ENCODE peak calls at places on chromosomes 5 and 9, in seven cellular contexts. Y is stimulated activated naive CD8-positive, alpha-beta T cell treated with anti-CD3 and anti-CD28 coated beads, Interleukin-15, Interleukin-2, amounts not matched to agents 100 U/mL and 50 U/mL, for 24 hours; T is T1000; A is dorsolateral prefrontal cortex; E is NCI-H1105; Q is fibroblast of gingiva; H is anterior cingulate cortex. P is an unnamed sample.

GRCh38 chr5:137152616-137153015 is 346.5 kb downstream of the SPOCK1 start:
- DNase-seq in T (no peak), Q (no peak), A (no peak), Y (no peak), E (no peak), H (no peak), P (no peak)

GRCh38 chr5:7548576-7548975 is 152.6 kb downstream of the ADCY2 start:
- DNase-seq in H (no peak), T (no peak), Y (no peak), Q (no peak), A (no peak), E (peak), P (no peak)

GRCh38 chr9:132973713-132974112 is 4.8 kb upstream of the GFI1B start:
- DNase-seq in T (no peak), H (no peak), E (no peak), A (no peak), Y (no peak), Q (no peak), P (peak)

GRCh38 chr5:766666-767431 is 17.7 kb downstream of the ZDHHC11B start:
- DNase-seq in Q (no peak), E (no peak), H (no peak), Y (no peak), A (no peak), T (no peak), P (no peak)

GRCh38 chr5:159341914-159342313 is 11.6 kb upstream of the IL12B start:
- DNase-seq in A (peak), H (no peak), Q (peak), E (peak), T (peak), Y (peak), P (no peak)

GRCh38 chr5:164345173-164345572 is 839.8 kb downstream of the MAT2B start:
- DNase-seq in H (peak), E (peak), A (peak), T (no peak), Y (no peak), Q (peak), P (no peak)

GRCh38 chr5:174505621-174506020 is 218.8 kb upstream of the MSX2 start:
- DNase-seq in H (no peak), Q (no peak), A (no peak), T (no peak), E (peak), Y (no peak), P (no peak)

GRCh38 chr5:151820903-151821302 is 49.1 kb downstream of the G3BP1 start:
- DNase-seq in A (peak), Q (no peak), Y (no peak), E (no peak), H (no peak), T (no peak), P (no peak)

GRCh38 chr9:38621434-38622082 is 1.2 kb upstream of the ANKRD18A start:
- DNase-seq in Y (peak), H (no peak), A (no peak), T (no peak), Q (no peak), E (peak), P (no peak)

GRCh38 chr5:16837305-16837704 is 98.8 kb downstream of the MYO10 start:
- DNase-seq in Y (no peak), H (no peak), Q (no peak), A (no peak), E (no peak), T (no peak), P (no peak)

GRCh38 chr5:15383469-15383868 is 116.5 kb upstream of the FBXL7 start:
- DNase-seq in Q (peak), Y (no peak), E (no peak), A (no peak), H (no peak), T (no peak), P (no peak)

GRCh38 chr5:61625682-61626620 is 293.9 kb downstream of the ZSWIM6 start:
- DNase-seq in E (no peak), Y (peak), T (no peak), Q (peak), A (peak), H (peak), P (no peak)

GRCh38 chr5:404666-405241 is 38.2 kb upstream of the EXOC3 start:
- DNase-seq in Y (no peak), T (no peak), A (peak), Q (no peak), E (no peak), H (no peak), P (no peak)

GRCh38 chr5:3605298-3606010 is 9.8 kb downstream of the IRX1 start:
- DNase-seq in E (no peak), Y (no peak), A (no peak), Q (no peak), T (no peak), H (no peak), P (no peak)

GRCh38 chr9:109914280-109915027 is 134.5 kb downstream of the PALM2AKAP2 start:
- DNase-seq in Q (peak), T (no peak), A (no peak), H (no peak), Y (no peak), E (no peak), P (no peak)

GRCh38 chr9:135961811-135962695 is 880 bp upstream of the UBAC1 start:
- DNase-seq in H (no peak), E (no peak), A (no peak), Y (no peak), Q (no peak), T (no peak), P (no peak)

GRCh38 chr9:70609542-70610286 is 195.3 kb upstream of the KLF9 start:
- DNase-seq in H (no peak), E (no peak), A (no peak), T (no peak), Q (peak), Y (no peak), P (no peak)

GRCh38 chr5:125552486-125552885 is 806.0 kb upstream of the ZNF608 start:
- DNase-seq in Y (no peak), Q (no peak), T (no peak), H (no peak), E (no peak), A (no peak), P (no peak)

GRCh38 chr5:180792287-180792964 is 10.2 kb downstream of the MGAT1 start:
- DNase-seq in Y (no peak), H (no peak), E (no peak), T (no peak), Q (no peak), A (no peak), P (no peak)

GRCh38 chr9:133403766-133404439 is 13.9 kb downstream of the REXO4 start:
- DNase-seq in A (no peak), E (no peak), H (no peak), Q (no peak), Y (peak), T (no peak), P (no peak)

GRCh38 chr5:98643544-98643943 is 129.9 kb upstream of the RGMB start:
- DNase-seq in Q (no peak), H (no peak), E (no peak), T (no peak), A (no peak), Y (no peak), P (no peak)

GRCh38 chr5:16931334-16932110 is 4.6 kb downstream of the MYO10 start:
- DNase-seq in A (no peak), Q (no peak), H (no peak), T (no peak), E (no peak), Y (no peak), P (no peak)

GRCh38 chr5:160432188-160432587 is 10.5 kb downstream of the PTTG1 start:
- DNase-seq in H (no peak), E (no peak), Y (no peak), Q (no peak), A (no peak), T (no peak), P (no peak)

GRCh38 chr9:72480931-72481330 is 40.5 kb upstream of the TMC1 start:
- DNase-seq in H (no peak), E (no peak), Y (no peak), A (no peak), T (no peak), Q (no peak), P (no peak)